ENCODE peak calls at places on chromosome 13, in nine cellular contexts. V is stomach, L is ovary, N is tibial nerve, R is A549, Q is transverse colon, J is sigmoid colon, M is HepG2, B is suprapubic skin. Y is an unnamed sample.

GRCh38 chr13:72180253-72180952 is 313.4 kb upstream of the DACH1 start:
- DNase-seq in V (no peak), L (no peak), N (no peak), R (no peak), Q (no peak), J (no peak), M (no peak), B (no peak), Y (no peak)

GRCh38 chr13:28100149-28101121 is at the start of gene FLT3:
- DNase-seq in V (peak; percentile 37), L (no peak), N (no peak), R (peak; percentile 17), Q (peak; percentile 62), J (no peak), M (no peak), B (no peak), Y (peak; percentile 68)

GRCh38 chr13:73060251-73061160 is 1.7 kb downstream of the KLF5 start:
- DNase-seq in V (no peak), L (peak; percentile 31), N (no peak), R (no peak), Q (no peak), J (no peak), M (no peak), B (no peak), Y (no peak)

GRCh38 chr13:90686438-90686837 is 661.0 kb upstream of the MIR17HG start:
- DNase-seq in V (no peak), L (no peak), N (no peak), R (peak; percentile 1), Q (no peak), J (no peak), M (no peak), B (no peak), Y (no peak)

GRCh38 chr13:74250738-74251190 is 116.6 kb upstream of the KLF12 start:
- DNase-seq in V (no peak), L (no peak), N (no peak), R (no peak), Q (no peak), J (no peak), M (no peak), B (no peak), Y (no peak)

GRCh38 chr13:53124568-53125094 is 96.0 kb downstream of the OLFM4 start:
- DNase-seq in V (no peak), L (no peak), N (no peak), R (no peak), Q (no peak), J (no peak), M (no peak), B (no peak), Y (no peak)

GRCh38 chr13:34108396-34108795 is 290.4 kb downstream of the RFC3 start:
- DNase-seq in V (no peak), L (no peak), N (no peak), R (no peak), Q (no peak), J (no peak), M (no peak), B (no peak), Y (no peak)

GRCh38 chr13:44904982-44905381 is 84.3 kb downstream of the NUFIP1 start:
- DNase-seq in V (peak; percentile 52), L (peak; percentile 74), N (peak; percentile 66), R (peak; percentile 75), Q (peak; percentile 47), J (peak; percentile 85), M (no peak), B (peak; percentile 82), Y (no peak)

GRCh38 chr13:104426435-104426834 is 1360.2 kb upstream of the SLC10A2 start:
- DNase-seq in V (no peak), L (no peak), N (no peak), R (no peak), Q (no peak), J (no peak), M (no peak), B (no peak), Y (no peak)

GRCh38 chr13:44853641-44854040 is 135.6 kb downstream of the NUFIP1 start:
- DNase-seq in V (peak; percentile 85), L (no peak), N (no peak), R (peak; percentile 71), Q (peak; percentile 69), J (no peak), M (peak; percentile 90), B (no peak), Y (peak; percentile 62)

GRCh38 chr13:22517544-22517943 is 663.2 kb upstream of the SGCG start:
- DNase-seq in V (no peak), L (no peak), N (no peak), R (no peak), Q (no peak), J (no peak), M (no peak), B (no peak), Y (no peak)

GRCh38 chr13:109131698-109132257 is 502.4 kb downstream of the MYO16 start:
- DNase-seq in V (no peak), L (no peak), N (no peak), R (no peak), Q (no peak), J (no peak), M (no peak), B (no peak), Y (no peak)

GRCh38 chr13:58625703-58626389 is 994.3 kb downstream of the PCDH17 start:
- DNase-seq in V (no peak), L (no peak), N (no peak), R (no peak), Q (no peak), J (no peak), M (no peak), B (no peak), Y (no peak)

GRCh38 chr13:98961204-98962105 is 16.4 kb downstream of the DOCK9 start:
- DNase-seq in V (no peak), L (no peak), N (no peak), R (no peak), Q (no peak), J (no peak), M (no peak), B (no peak), Y (no peak)

GRCh38 chr13:40251343-40252032 is 415.0 kb downstream of the FOXO1 start:
- DNase-seq in V (no peak), L (no peak), N (no peak), R (no peak), Q (no peak), J (no peak), M (no peak), B (no peak), Y (no peak)

DNA sequence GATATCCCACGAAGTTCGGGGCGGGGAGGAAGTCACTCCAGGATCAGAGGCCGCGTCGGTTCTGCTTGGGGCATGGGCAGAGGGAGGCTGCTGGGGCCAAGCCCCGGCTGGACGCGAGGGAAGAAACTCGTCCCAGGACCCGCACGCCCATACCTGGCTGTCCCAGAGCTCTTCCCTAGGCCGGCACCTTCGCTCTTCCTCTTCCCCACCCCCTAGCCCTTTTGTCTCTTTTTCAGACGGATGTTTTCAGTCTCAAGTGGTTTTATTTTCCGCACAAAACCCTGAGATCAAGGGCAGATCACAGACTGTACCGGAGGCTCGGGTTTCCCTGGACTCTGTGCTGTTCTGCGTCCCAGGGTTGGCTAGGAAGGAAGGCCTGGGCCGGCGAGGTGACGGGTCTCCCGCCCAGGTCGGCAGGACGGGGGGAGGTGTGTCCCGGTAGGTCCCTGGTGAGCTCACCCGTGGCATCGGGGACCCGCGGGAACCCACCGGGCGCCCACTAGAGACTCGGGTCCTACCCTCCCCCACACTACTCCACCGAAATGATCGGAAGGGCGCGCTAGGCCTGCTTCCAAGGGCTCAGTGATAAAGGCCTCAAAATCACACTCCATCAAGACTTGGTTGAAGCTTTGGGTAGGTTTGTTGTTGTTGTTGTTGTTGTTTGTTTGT is 7.9 kb downstream of the ZIC2 start:
- DNase-seq in V (no peak), L (no peak), N (no peak), R (no peak), Q (no peak), J (no peak), M (no peak), B (no peak), Y (peak; percentile 66)
- H3K4me1 ChIP-seq in V (peaks cover 7% of the 10 kb centered on the region), L (peaks cover 1% of the 10 kb centered on the region), N (no peaks in the 10 kb centered on the region), R (peaks cover 12% of the 10 kb centered on the region), Q (no peaks in the 10 kb centered on the region), J (no peaks in the 10 kb centered on the region), M (peaks cover 17% of the 10 kb centered on the region), B (peaks cover 36% of the 10 kb centered on the region), Y (peaks cover 5% of the 10 kb centered on the region)

GRCh38 chr13:111630411-111630810 is 310.0 kb downstream of the TEX29 start:
- DNase-seq in V (no peak), L (no peak), N (no peak), R (no peak), Q (no peak), J (no peak), M (no peak), B (no peak), Y (no peak)
- TF ChIP-seq EP300 in V (no peak), L (no peak), N (no peak), R (no peak), Q (no peak), J (no peak), M (no peak), B (no peak), Y (no peak)

GRCh38 chr13:111219950-111220349 is 100.5 kb upstream of the TEX29 start:
- DNase-seq in V (no peak), L (no peak), N (no peak), R (no peak), Q (no peak), J (no peak), M (no peak), B (no peak), Y (no peak)

GRCh38 chr13:111215081-111216047 is 100.3 kb downstream of the ARHGEF7 start:
- DNase-seq in V (no peak), L (no peak), N (no peak), R (no peak), Q (no peak), J (no peak), M (no peak), B (no peak), Y (no peak)

GRCh38 chr13:111217661-111218060 is 102.6 kb downstream of the ARHGEF7 start:
- DNase-seq in V (no peak), L (peak; percentile 65), N (no peak), R (no peak), Q (no peak), J (no peak), M (no peak), B (no peak), Y (peak; percentile 48)

GRCh38 chr13:111216166-111216960 is 101.3 kb downstream of the ARHGEF7 start:
- DNase-seq in V (peak; percentile 39), L (peak; percentile 51), N (peak; percentile 51), R (peak; percentile 20), Q (peak; percentile 38), J (no peak), M (peak; percentile 29), B (no peak), Y (peak; percentile 47)

GRCh38 chr13:111219306-111219705 is 101.1 kb upstream of the TEX29 start:
- DNase-seq in V (no peak), L (no peak), N (no peak), R (no peak), Q (no peak), J (peak; percentile 81), M (no peak), B (no peak), Y (no peak)
- H3K4me1 ChIP-seq in V (peaks cover 8% of the 10 kb centered on the region), L (peaks cover 9% of the 10 kb centered on the region), N (peaks cover 53% of the 10 kb centered on the region), R (no peaks in the 10 kb centered on the region), Q (peaks cover 7% of the 10 kb centered on the region), J (no peaks in the 10 kb centered on the region), M (peaks cover 5% of the 10 kb centered on the region), B (peaks cover 28% of the 10 kb centered on the region), Y (peaks cover 11% of the 10 kb centered on the region)

DNA sequence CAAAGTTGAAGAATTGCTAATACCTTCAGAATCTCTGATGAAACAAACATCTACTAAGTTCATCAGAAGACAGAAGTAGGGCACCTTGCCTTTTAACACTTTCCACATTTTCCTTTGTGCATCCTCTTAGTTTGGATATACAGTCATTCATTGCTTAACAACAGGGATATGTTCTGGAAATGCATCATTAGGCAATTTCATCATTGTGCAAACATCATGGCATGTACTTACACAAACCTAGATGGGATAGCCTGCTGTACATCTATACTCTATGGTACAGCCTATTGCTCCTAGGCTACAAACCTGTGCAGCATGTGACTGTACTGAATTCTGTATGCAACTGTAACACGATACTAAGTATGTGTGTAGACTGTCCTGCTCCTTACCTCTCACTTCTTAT is 169.8 kb downstream of the SUCLA2 start:
- DNase-seq in V (no peak), L (no peak), N (no peak), R (no peak), Q (no peak), J (no peak), M (peak; percentile 7), B (no peak), Y (no peak)
- TF ChIP-seq EP300 in V (no peak), L (no peak), N (no peak), R (no peak), Q (no peak), J (no peak), M (no peak), B (no peak), Y (no peak)